ENCODE peak calls at places on chromosomes 12 and 14, in seven cellular contexts. One of them, this sample, is unnamed.

GRCh38 chr12:9940370-9940769 is 8.2 kb upstream of the CLEC2A start:
- DNase-seq in GM23338: peak; percentile 52
- DNase-seq in GM12878: no peak
- DNase-seq in A549: no peak
- DNase-seq in Panc1: no peak
- DNase-seq in HepG2: no peak
- DNase-seq in SK-N-SH: no peak
- DNase-seq in this sample: no peak

GRCh38 chr12:38912116-38912515 is 6.7 kb upstream of the CPNE8 start:
- DNase-seq in SK-N-SH: no peak
- DNase-seq in A549: no peak
- DNase-seq in Panc1: no peak
- DNase-seq in HepG2: no peak
- DNase-seq in GM12878: no peak
- DNase-seq in GM23338: no peak
- DNase-seq in this sample: no peak

GRCh38 chr12:42402821-42403411 is 76.9 kb downstream of the PPHLN1 start:
- DNase-seq in SK-N-SH: peak; percentile 12
- DNase-seq in GM23338: no peak
- DNase-seq in A549: no peak
- DNase-seq in GM12878: no peak
- DNase-seq in Panc1: no peak
- DNase-seq in HepG2: no peak
- DNase-seq in this sample: no peak

GRCh38 chr14:99339551-99339950 is 67.6 kb upstream of the BCL11B start:
- DNase-seq in Panc1: no peak
- DNase-seq in GM12878: no peak
- DNase-seq in GM23338: no peak
- DNase-seq in SK-N-SH: no peak
- DNase-seq in HepG2: no peak
- DNase-seq in A549: no peak
- DNase-seq in this sample: no peak

GRCh38 chr14:36091096-36091495 is 85.4 kb downstream of the PTCSC3 start:
- DNase-seq in SK-N-SH: no peak
- DNase-seq in A549: peak; percentile 89
- DNase-seq in Panc1: no peak
- DNase-seq in HepG2: peak; percentile 98
- DNase-seq in GM12878: peak; percentile 23
- DNase-seq in GM23338: no peak
- DNase-seq in this sample: no peak

GRCh38 chr12:113889806-113890581 is 76.1 kb downstream of the RBM19 start:
- DNase-seq in HepG2: no peak
- DNase-seq in GM23338: peak; percentile 25
- DNase-seq in SK-N-SH: peak; percentile 76
- DNase-seq in GM12878: no peak
- DNase-seq in Panc1: no peak
- DNase-seq in A549: no peak
- DNase-seq in this sample: no peak

GRCh38 chr14:98925362-98926040 is 346.5 kb downstream of the BCL11B start:
- DNase-seq in HepG2: no peak
- DNase-seq in GM12878: no peak
- DNase-seq in Panc1: no peak
- DNase-seq in GM23338: no peak
- DNase-seq in A549: no peak
- DNase-seq in SK-N-SH: no peak
- DNase-seq in this sample: no peak

GRCh38 chr12:115203661-115204060 is 519.7 kb upstream of the TBX3 start:
- DNase-seq in GM23338: no peak
- DNase-seq in SK-N-SH: no peak
- DNase-seq in A549: no peak
- DNase-seq in GM12878: no peak
- DNase-seq in HepG2: no peak
- DNase-seq in Panc1: no peak
- DNase-seq in this sample: no peak

GRCh38 chr14:85336817-85337216 is 193.1 kb upstream of the FLRT2 start:
- DNase-seq in A549: no peak
- DNase-seq in GM23338: no peak
- DNase-seq in HepG2: no peak
- DNase-seq in SK-N-SH: no peak
- DNase-seq in GM12878: no peak
- DNase-seq in Panc1: no peak
- DNase-seq in this sample: no peak

GRCh38 chr12:125340791-125341190 is 275.6 kb downstream of the AACS start:
- DNase-seq in A549: no peak
- DNase-seq in SK-N-SH: no peak
- DNase-seq in GM23338: no peak
- DNase-seq in GM12878: no peak
- DNase-seq in HepG2: peak; percentile 3
- DNase-seq in Panc1: no peak
- DNase-seq in this sample: no peak

GRCh38 chr12:93243382-93243688 is 134.4 kb upstream of the NUDT4 start:
- DNase-seq in GM23338: no peak
- DNase-seq in Panc1: no peak
- DNase-seq in A549: no peak
- DNase-seq in SK-N-SH: no peak
- DNase-seq in HepG2: no peak
- DNase-seq in GM12878: peak; percentile 81
- DNase-seq in this sample: no peak

GRCh38 chr12:74043343-74043742 is 494.3 kb upstream of the ATXN7L3B start:
- DNase-seq in GM12878: no peak
- DNase-seq in Panc1: no peak
- DNase-seq in HepG2: no peak
- DNase-seq in GM23338: peak; percentile 2
- DNase-seq in SK-N-SH: no peak
- DNase-seq in A549: peak; percentile 69
- DNase-seq in this sample: no peak

GRCh38 chr12:11568762-11569478 is 80.6 kb upstream of the ETV6 start:
- DNase-seq in Panc1: no peak
- DNase-seq in SK-N-SH: no peak
- DNase-seq in HepG2: no peak
- DNase-seq in GM12878: peak; percentile 96
- DNase-seq in GM23338: no peak
- DNase-seq in A549: no peak
- DNase-seq in this sample: no peak

GRCh38 chr12:109875572-109876131 is 4.7 kb downstream of the GLTP start:
- DNase-seq in GM12878: no peak
- DNase-seq in SK-N-SH: peak; percentile 13
- DNase-seq in GM23338: no peak
- DNase-seq in A549: no peak
- DNase-seq in HepG2: no peak
- DNase-seq in Panc1: no peak
- DNase-seq in this sample: no peak

GRCh38 chr12:62586850-62587249 is 120.2 kb downstream of the MON2 start:
- DNase-seq in SK-N-SH: no peak
- DNase-seq in Panc1: no peak
- DNase-seq in GM12878: no peak
- DNase-seq in A549: no peak
- DNase-seq in GM23338: no peak
- DNase-seq in HepG2: no peak
- DNase-seq in this sample: no peak

GRCh38 chr14:65255029-65255545 is 152.8 kb upstream of the MAX start:
- DNase-seq in A549: peak; percentile 78
- DNase-seq in SK-N-SH: peak; percentile 33
- DNase-seq in Panc1: peak; percentile 48
- DNase-seq in HepG2: peak; percentile 82
- DNase-seq in GM23338: no peak
- DNase-seq in GM12878: no peak
- DNase-seq in this sample: no peak

GRCh38 chr14:28375295-28375694 is 391.3 kb upstream of the FOXG1 start:
- DNase-seq in Panc1: no peak
- DNase-seq in HepG2: no peak
- DNase-seq in A549: no peak
- DNase-seq in SK-N-SH: peak; percentile 0
- DNase-seq in GM23338: peak; percentile 76
- DNase-seq in GM12878: no peak
- DNase-seq in this sample: peak; percentile 1

GRCh38 chr14:49607583-49607982 is 8.8 kb downstream of the LRR1 start:
- DNase-seq in SK-N-SH: no peak
- DNase-seq in Panc1: no peak
- DNase-seq in HepG2: no peak
- DNase-seq in A549: no peak
- DNase-seq in GM12878: no peak
- DNase-seq in GM23338: no peak
- DNase-seq in this sample: no peak

GRCh38 chr14:50001146-50001998 is 108.5 kb downstream of the ARF6 start:
- DNase-seq in GM12878: no peak
- DNase-seq in GM23338: peak; percentile 45
- DNase-seq in Panc1: no peak
- DNase-seq in SK-N-SH: no peak
- DNase-seq in HepG2: peak; percentile 86
- DNase-seq in A549: peak; percentile 65
- DNase-seq in this sample: peak; percentile 51

GRCh38 chr12:99977550-99977949 is 7.2 kb downstream of the ANKS1B start:
- DNase-seq in A549: no peak
- DNase-seq in SK-N-SH: no peak
- DNase-seq in GM23338: no peak
- DNase-seq in HepG2: no peak
- DNase-seq in GM12878: no peak
- DNase-seq in Panc1: no peak
- DNase-seq in this sample: no peak

GRCh38 chr12:31117203-31118011 is 43.7 kb downstream of the DDX11 start:
- DNase-seq in GM12878: no peak
- DNase-seq in GM23338: peak; percentile 69
- DNase-seq in Panc1: peak; percentile 20
- DNase-seq in SK-N-SH: peak; percentile 80
- DNase-seq in A549: peak; percentile 76
- DNase-seq in HepG2: peak; percentile 12
- DNase-seq in this sample: peak; percentile 19

GRCh38 chr14:101810897-101811620 is 49.5 kb downstream of the PPP2R5C start:
- DNase-seq in Panc1: no peak
- DNase-seq in SK-N-SH: no peak
- DNase-seq in A549: no peak
- DNase-seq in HepG2: no peak
- DNase-seq in GM23338: no peak
- DNase-seq in GM12878: no peak
- DNase-seq in this sample: no peak

GRCh38 chr12:47862881-47863280 is 41.9 kb downstream of the VDR start:
- DNase-seq in SK-N-SH: no peak
- DNase-seq in GM23338: no peak
- DNase-seq in GM12878: no peak
- DNase-seq in Panc1: no peak
- DNase-seq in A549: no peak
- DNase-seq in HepG2: no peak
- DNase-seq in this sample: no peak

GRCh38 chr12:47860279-47860841 is 40.7 kb upstream of the HDAC7 start:
- DNase-seq in HepG2: no peak
- DNase-seq in Panc1: no peak
- DNase-seq in SK-N-SH: no peak
- DNase-seq in GM23338: no peak
- DNase-seq in GM12878: no peak
- DNase-seq in A549: no peak
- DNase-seq in this sample: no peak

GRCh38 chr12:47858511-47859266 is 39.0 kb upstream of the HDAC7 start:
- DNase-seq in GM23338: no peak
- DNase-seq in Panc1: no peak
- DNase-seq in HepG2: no peak
- DNase-seq in SK-N-SH: no peak
- DNase-seq in A549: no peak
- DNase-seq in GM12878: no peak
- DNase-seq in this sample: no peak

GRCh38 chr12:47862157-47862556 is 42.5 kb upstream of the HDAC7 start:
- DNase-seq in SK-N-SH: no peak
- DNase-seq in A549: no peak
- DNase-seq in GM12878: no peak
- DNase-seq in HepG2: no peak
- DNase-seq in GM23338: no peak
- DNase-seq in Panc1: no peak
- DNase-seq in this sample: no peak

GRCh38 chr12:47860873-47861272 is 41.2 kb upstream of the HDAC7 start:
- DNase-seq in GM23338: no peak
- DNase-seq in GM12878: no peak
- DNase-seq in Panc1: no peak
- DNase-seq in SK-N-SH: no peak
- DNase-seq in HepG2: no peak
- DNase-seq in A549: no peak
- DNase-seq in this sample: no peak
- TF ChIP-seq CTCF in GM23338: no peak
- TF ChIP-seq CTCF in GM12878: no peak
- TF ChIP-seq CTCF in Panc1: no peak
- TF ChIP-seq CTCF in SK-N-SH: no peak
- TF ChIP-seq CTCF in HepG2: no peak
- TF ChIP-seq CTCF in A549: no peak
- TF ChIP-seq CTCF in this sample: no peak

GRCh38 chr14:74655597-74656389 is 43.8 kb upstream of the LTBP2 start:
- DNase-seq in A549: no peak
- DNase-seq in SK-N-SH: no peak
- DNase-seq in Panc1: no peak
- DNase-seq in GM12878: no peak
- DNase-seq in HepG2: no peak
- DNase-seq in GM23338: no peak
- DNase-seq in this sample: no peak
- TF ChIP-seq REST in A549: no peak
- TF ChIP-seq REST in SK-N-SH: no peak
- TF ChIP-seq REST in Panc1: no peak
- TF ChIP-seq REST in GM12878: no peak
- TF ChIP-seq REST in HepG2: no peak
- TF ChIP-seq REST in GM23338: no peak
- TF ChIP-seq REST in this sample: no peak

DNA sequence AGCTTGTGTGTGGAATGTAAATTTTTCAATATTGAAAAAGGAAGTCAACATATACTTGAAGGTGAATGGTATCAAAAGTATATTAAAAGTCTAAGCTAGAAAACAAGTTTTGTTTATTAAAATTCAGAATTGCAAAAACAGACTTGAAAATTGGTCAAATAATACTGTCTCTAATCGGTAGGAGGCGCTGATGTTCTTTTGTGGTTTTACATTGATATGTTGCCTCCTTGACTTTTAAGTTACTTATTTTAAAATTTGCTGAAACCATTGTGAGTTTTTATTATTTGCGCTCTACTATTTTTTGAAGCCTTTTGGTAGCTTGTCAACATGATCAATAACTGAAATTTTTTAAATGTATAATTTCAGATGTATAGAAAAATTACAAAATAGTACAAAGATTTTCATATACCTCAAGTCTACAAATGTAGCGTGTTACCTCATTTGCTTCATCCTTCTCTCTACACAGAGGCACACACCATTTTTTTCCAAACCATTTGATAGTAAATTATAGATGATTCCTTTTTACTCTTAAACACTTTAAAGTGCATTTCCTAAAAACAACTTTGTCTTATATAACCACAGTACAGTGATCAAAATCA is 6.9 kb downstream of the RTRAF start:
- DNase-seq in HepG2: no peak
- DNase-seq in A549: no peak
- DNase-seq in SK-N-SH: no peak
- DNase-seq in Panc1: no peak
- DNase-seq in GM12878: no peak
- DNase-seq in GM23338: peak; percentile 56
- DNase-seq in this sample: no peak
- TF ChIP-seq CTCF in HepG2: peak; percentile 30
- TF ChIP-seq CTCF in A549: peak; percentile 70
- TF ChIP-seq CTCF in SK-N-SH: peak; percentile 88
- TF ChIP-seq CTCF in Panc1: peak; percentile 57
- TF ChIP-seq CTCF in GM12878: peak; percentile 50
- TF ChIP-seq CTCF in GM23338: peak; percentile 80
- TF ChIP-seq CTCF in this sample: peak; percentile 41

DNA sequence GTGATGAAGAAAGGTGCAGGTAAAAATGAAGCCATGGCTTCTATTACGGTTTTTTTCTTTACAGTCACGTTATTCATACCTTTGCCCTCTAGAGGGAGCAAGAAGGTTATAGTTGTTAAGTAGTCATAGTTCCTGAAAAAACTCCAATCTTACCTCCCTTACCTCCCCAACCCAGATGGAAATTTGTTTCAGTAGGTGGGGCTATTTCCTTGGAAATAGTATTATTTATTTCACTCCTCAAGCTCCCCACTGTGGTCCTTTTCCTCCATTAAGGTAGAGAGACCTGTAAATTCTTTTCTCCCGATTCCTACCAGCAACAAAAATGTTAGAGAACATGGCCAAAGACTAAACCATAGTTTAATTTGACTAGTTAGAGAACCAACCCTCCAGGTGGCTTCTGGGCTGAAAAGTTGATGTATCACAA is 43.4 kb downstream of the TMX1 start:
- DNase-seq in SK-N-SH: peak; percentile 68
- DNase-seq in GM12878: no peak
- DNase-seq in HepG2: peak; percentile 74
- DNase-seq in Panc1: peak; percentile 74
- DNase-seq in A549: peak; percentile 78
- DNase-seq in GM23338: peak; percentile 90
- DNase-seq in this sample: peak; percentile 22
- TF ChIP-seq REST in SK-N-SH: no peak
- TF ChIP-seq REST in GM12878: no peak
- TF ChIP-seq REST in HepG2: no peak
- TF ChIP-seq REST in Panc1: no peak
- TF ChIP-seq REST in A549: no peak
- TF ChIP-seq REST in GM23338: no peak
- TF ChIP-seq REST in this sample: no peak